ENCODE peak calls at places on chromosome 19, in ten cellular contexts. One of them, this sample, is unnamed.

GRCh38 chr19:58581227-58582141 is 8.3 kb upstream of the MZF1 start:
- DNase-seq in fibroblast of pulmonary artery: peak
- DNase-seq in pancreas: peak
- DNase-seq in mucosa of descending colon: peak
- DNase-seq in glutamatergic neuron: peak
- DNase-seq in Peyer's patch: peak
- DNase-seq in RWPE1: no peak
- DNase-seq in PC-9: no peak
- DNase-seq in fibroblast of villous mesenchyme: peak
- DNase-seq in psoas muscle: peak
- DNase-seq in this sample: peak

GRCh38 chr19:14563989-14564650 is 7.7 kb downstream of the NDUFB7 start:
- DNase-seq in fibroblast of pulmonary artery: no peak
- DNase-seq in pancreas: peak
- DNase-seq in mucosa of descending colon: peak
- DNase-seq in glutamatergic neuron: peak
- DNase-seq in Peyer's patch: no peak
- DNase-seq in RWPE1: peak
- DNase-seq in PC-9: peak
- DNase-seq in fibroblast of villous mesenchyme: peak
- DNase-seq in psoas muscle: peak
- DNase-seq in this sample: no peak

GRCh38 chr19:55647732-55648656 is at the start of gene CCDC106:
- DNase-seq in fibroblast of pulmonary artery: peak
- DNase-seq in pancreas: peak
- DNase-seq in mucosa of descending colon: peak
- DNase-seq in glutamatergic neuron: peak
- DNase-seq in Peyer's patch: peak
- DNase-seq in RWPE1: peak
- DNase-seq in PC-9: peak
- DNase-seq in fibroblast of villous mesenchyme: peak
- DNase-seq in psoas muscle: peak
- DNase-seq in this sample: peak

GRCh38 chr19:41540041-41540695 is 35.8 kb upstream of the CEACAM21 start:
- DNase-seq in fibroblast of pulmonary artery: no peak
- DNase-seq in pancreas: no peak
- DNase-seq in mucosa of descending colon: no peak
- DNase-seq in glutamatergic neuron: no peak
- DNase-seq in Peyer's patch: no peak
- DNase-seq in RWPE1: no peak
- DNase-seq in PC-9: no peak
- DNase-seq in fibroblast of villous mesenchyme: no peak
- DNase-seq in psoas muscle: no peak
- DNase-seq in this sample: no peak

GRCh38 chr19:58553799-58554493 is 959 bp downstream of the CHMP2A start:
- DNase-seq in fibroblast of pulmonary artery: no peak
- DNase-seq in pancreas: peak
- DNase-seq in mucosa of descending colon: peak
- DNase-seq in glutamatergic neuron: no peak
- DNase-seq in Peyer's patch: no peak
- DNase-seq in RWPE1: no peak
- DNase-seq in PC-9: no peak
- DNase-seq in fibroblast of villous mesenchyme: no peak
- DNase-seq in psoas muscle: peak
- DNase-seq in this sample: no peak

GRCh38 chr19:11496391-11497163 is 9.1 kb downstream of the ZNF653 start:
- DNase-seq in fibroblast of pulmonary artery: peak
- DNase-seq in pancreas: peak
- DNase-seq in mucosa of descending colon: no peak
- DNase-seq in glutamatergic neuron: peak
- DNase-seq in Peyer's patch: peak
- DNase-seq in RWPE1: peak
- DNase-seq in PC-9: peak
- DNase-seq in fibroblast of villous mesenchyme: peak
- DNase-seq in psoas muscle: peak
- DNase-seq in this sample: peak

GRCh38 chr19:6528544-6529121 is 2.2 kb upstream of the TNFSF9 start:
- DNase-seq in fibroblast of pulmonary artery: no peak
- DNase-seq in pancreas: no peak
- DNase-seq in mucosa of descending colon: peak
- DNase-seq in glutamatergic neuron: peak
- DNase-seq in Peyer's patch: peak
- DNase-seq in RWPE1: no peak
- DNase-seq in PC-9: no peak
- DNase-seq in fibroblast of villous mesenchyme: no peak
- DNase-seq in psoas muscle: peak
- DNase-seq in this sample: no peak

GRCh38 chr19:6768236-6768785 is 1.1 kb upstream of the SH2D3A start:
- DNase-seq in fibroblast of pulmonary artery: no peak
- DNase-seq in pancreas: no peak
- DNase-seq in mucosa of descending colon: peak
- DNase-seq in glutamatergic neuron: no peak
- DNase-seq in Peyer's patch: peak
- DNase-seq in RWPE1: no peak
- DNase-seq in PC-9: no peak
- DNase-seq in fibroblast of villous mesenchyme: no peak
- DNase-seq in psoas muscle: no peak
- DNase-seq in this sample: no peak

DNA sequence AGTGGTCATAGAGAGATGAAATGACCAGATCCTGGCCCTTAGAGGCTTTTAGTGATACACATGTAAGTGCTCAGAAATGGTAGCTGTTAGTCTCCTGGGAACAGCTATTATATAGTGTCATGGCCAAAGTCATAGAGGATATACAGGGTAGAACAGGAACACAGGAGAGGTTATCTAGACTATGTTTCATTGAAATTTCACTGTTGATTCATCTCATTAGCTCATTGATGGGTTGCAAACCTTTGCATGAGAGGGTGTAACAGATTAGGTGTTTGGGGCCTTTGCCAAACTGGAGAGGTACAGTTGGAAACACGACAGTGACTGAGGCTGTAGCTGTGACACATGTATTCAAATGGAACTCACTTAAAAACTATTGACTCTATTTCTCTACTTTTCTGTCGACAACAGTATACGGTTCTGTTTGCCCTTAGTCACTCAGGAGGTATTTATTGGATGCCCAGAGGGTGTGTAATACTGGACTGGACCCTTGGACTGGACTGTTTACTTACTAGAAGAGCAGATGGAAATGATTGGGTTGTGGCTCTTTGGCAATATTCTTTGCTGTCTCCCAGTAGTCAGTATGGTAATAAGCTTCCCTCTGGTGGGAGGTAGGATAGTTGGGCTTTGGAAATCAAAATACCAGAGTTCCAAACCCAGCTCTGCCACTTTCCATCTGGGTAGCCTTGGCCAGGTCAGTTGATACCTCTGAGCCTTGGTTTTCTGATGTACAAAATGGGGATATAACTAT is 29.8 kb downstream of the ARHGAP35 start:
- DNase-seq in fibroblast of pulmonary artery: peak
- DNase-seq in pancreas: no peak
- DNase-seq in mucosa of descending colon: no peak
- DNase-seq in glutamatergic neuron: no peak
- DNase-seq in Peyer's patch: no peak
- DNase-seq in RWPE1: no peak
- DNase-seq in PC-9: peak
- DNase-seq in fibroblast of villous mesenchyme: peak
- DNase-seq in psoas muscle: no peak
- DNase-seq in this sample: peak
- TF ChIP-seq CTCF in fibroblast of pulmonary artery: no peak
- TF ChIP-seq CTCF in pancreas: no peak
- TF ChIP-seq CTCF in mucosa of descending colon: no peak
- TF ChIP-seq CTCF in glutamatergic neuron: no peak
- TF ChIP-seq CTCF in Peyer's patch: peak
- TF ChIP-seq CTCF in RWPE1: no peak
- TF ChIP-seq CTCF in PC-9: no peak
- TF ChIP-seq CTCF in fibroblast of villous mesenchyme: peak
- TF ChIP-seq CTCF in psoas muscle: no peak
- TF ChIP-seq CTCF in this sample: peak

GRCh38 chr19:15945301-15945700 is 3.5 kb upstream of the OR10H4 start:
- DNase-seq in fibroblast of pulmonary artery: no peak
- DNase-seq in pancreas: no peak
- DNase-seq in mucosa of descending colon: no peak
- DNase-seq in glutamatergic neuron: no peak
- DNase-seq in Peyer's patch: no peak
- DNase-seq in RWPE1: no peak
- DNase-seq in PC-9: no peak
- DNase-seq in fibroblast of villous mesenchyme: no peak
- DNase-seq in psoas muscle: no peak
- DNase-seq in this sample: no peak

GRCh38 chr19:15948223-15949058 is at the start of gene OR10H4:
- DNase-seq in fibroblast of pulmonary artery: no peak
- DNase-seq in pancreas: no peak
- DNase-seq in mucosa of descending colon: no peak
- DNase-seq in glutamatergic neuron: no peak
- DNase-seq in Peyer's patch: no peak
- DNase-seq in RWPE1: no peak
- DNase-seq in PC-9: no peak
- DNase-seq in fibroblast of villous mesenchyme: no peak
- DNase-seq in psoas muscle: no peak
- DNase-seq in this sample: no peak

GRCh38 chr19:15944401-15944800 is 4.4 kb upstream of the OR10H4 start:
- DNase-seq in fibroblast of pulmonary artery: no peak
- DNase-seq in pancreas: no peak
- DNase-seq in mucosa of descending colon: no peak
- DNase-seq in glutamatergic neuron: no peak
- DNase-seq in Peyer's patch: no peak
- DNase-seq in RWPE1: no peak
- DNase-seq in PC-9: no peak
- DNase-seq in fibroblast of villous mesenchyme: no peak
- DNase-seq in psoas muscle: no peak
- DNase-seq in this sample: no peak
- TF ChIP-seq CTCF in fibroblast of pulmonary artery: no peak
- TF ChIP-seq CTCF in pancreas: no peak
- TF ChIP-seq CTCF in mucosa of descending colon: no peak
- TF ChIP-seq CTCF in glutamatergic neuron: no peak
- TF ChIP-seq CTCF in Peyer's patch: no peak
- TF ChIP-seq CTCF in RWPE1: no peak
- TF ChIP-seq CTCF in PC-9: no peak
- TF ChIP-seq CTCF in fibroblast of villous mesenchyme: no peak
- TF ChIP-seq CTCF in psoas muscle: no peak
- TF ChIP-seq CTCF in this sample: no peak

GRCh38 chr19:8487137-8487851 is 15.1 kb downstream of the PRAM1 start:
- DNase-seq in fibroblast of pulmonary artery: no peak
- DNase-seq in pancreas: peak
- DNase-seq in mucosa of descending colon: peak
- DNase-seq in glutamatergic neuron: no peak
- DNase-seq in Peyer's patch: peak
- DNase-seq in RWPE1: no peak
- DNase-seq in PC-9: no peak
- DNase-seq in fibroblast of villous mesenchyme: no peak
- DNase-seq in psoas muscle: no peak
- DNase-seq in this sample: no peak
- TF ChIP-seq CTCF in fibroblast of pulmonary artery: no peak
- TF ChIP-seq CTCF in pancreas: no peak
- TF ChIP-seq CTCF in mucosa of descending colon: no peak
- TF ChIP-seq CTCF in glutamatergic neuron: no peak
- TF ChIP-seq CTCF in Peyer's patch: no peak
- TF ChIP-seq CTCF in RWPE1: no peak
- TF ChIP-seq CTCF in PC-9: no peak
- TF ChIP-seq CTCF in fibroblast of villous mesenchyme: no peak
- TF ChIP-seq CTCF in psoas muscle: no peak
- TF ChIP-seq CTCF in this sample: no peak

GRCh38 chr19:50476224-50476942 is at the start of the genes EMC10 and GARIN5A:
- DNase-seq in fibroblast of pulmonary artery: peak
- DNase-seq in pancreas: peak
- DNase-seq in mucosa of descending colon: peak
- DNase-seq in glutamatergic neuron: peak
- DNase-seq in Peyer's patch: peak
- DNase-seq in RWPE1: peak
- DNase-seq in PC-9: peak
- DNase-seq in fibroblast of villous mesenchyme: peak
- DNase-seq in psoas muscle: peak
- DNase-seq in this sample: peak
- TF ChIP-seq CTCF in fibroblast of pulmonary artery: no peak
- TF ChIP-seq CTCF in pancreas: no peak
- TF ChIP-seq CTCF in mucosa of descending colon: no peak
- TF ChIP-seq CTCF in glutamatergic neuron: no peak
- TF ChIP-seq CTCF in Peyer's patch: no peak
- TF ChIP-seq CTCF in RWPE1: no peak
- TF ChIP-seq CTCF in PC-9: no peak
- TF ChIP-seq CTCF in fibroblast of villous mesenchyme: no peak
- TF ChIP-seq CTCF in psoas muscle: no peak
- TF ChIP-seq CTCF in this sample: no peak

This sample was measured in HFFc6.